ENCODE peak calls at places on chromosomes 16 and 17, in six cellular contexts. One of them, this sample, is unnamed.

GRCh38 chr16:12392585-12393089 is 411.1 kb downstream of the CPPED1 start:
- DNase-seq in cardiac fibroblast: no peak
- DNase-seq in ovary: no peak
- DNase-seq in Peyer's patch: no peak
- DNase-seq in kidney epithelial cell: no peak
- DNase-seq in mesendoderm: no peak
- DNase-seq in this sample: no peak

GRCh38 chr17:61716225-61716829 is 125.3 kb upstream of the NACA2 start:
- DNase-seq in cardiac fibroblast: no peak
- DNase-seq in ovary: no peak
- DNase-seq in Peyer's patch: no peak
- DNase-seq in kidney epithelial cell: no peak
- DNase-seq in mesendoderm: no peak
- DNase-seq in this sample: no peak

GRCh38 chr17:79036609-79037008 is 12.6 kb downstream of the C1QTNF1 start:
- DNase-seq in cardiac fibroblast: peak; percentile 95
- DNase-seq in ovary: no peak
- DNase-seq in Peyer's patch: no peak
- DNase-seq in kidney epithelial cell: peak; percentile 73
- DNase-seq in mesendoderm: no peak
- DNase-seq in this sample: peak; percentile 84

GRCh38 chr17:75476274-75476673 is 19.8 kb downstream of the TMEM94 start:
- DNase-seq in cardiac fibroblast: peak; percentile 66
- DNase-seq in ovary: peak; percentile 59
- DNase-seq in Peyer's patch: no peak
- DNase-seq in kidney epithelial cell: no peak
- DNase-seq in mesendoderm: no peak
- DNase-seq in this sample: no peak

GRCh38 chr16:22633280-22633679 is 122.6 kb downstream of the NPIPB5 start:
- DNase-seq in cardiac fibroblast: no peak
- DNase-seq in ovary: no peak
- DNase-seq in Peyer's patch: no peak
- DNase-seq in kidney epithelial cell: no peak
- DNase-seq in mesendoderm: peak; percentile 32
- DNase-seq in this sample: no peak

GRCh38 chr16:86595983-86596605 is 17.7 kb downstream of the FOXL1 start:
- DNase-seq in cardiac fibroblast: no peak
- DNase-seq in ovary: no peak
- DNase-seq in Peyer's patch: no peak
- DNase-seq in kidney epithelial cell: no peak
- DNase-seq in mesendoderm: no peak
- DNase-seq in this sample: no peak

GRCh38 chr16:46562979-46563378 is 58.2 kb downstream of the SHCBP1 start:
- DNase-seq in cardiac fibroblast: no peak
- DNase-seq in ovary: no peak
- DNase-seq in Peyer's patch: no peak
- DNase-seq in kidney epithelial cell: no peak
- DNase-seq in mesendoderm: no peak
- DNase-seq in this sample: no peak

GRCh38 chr17:50093807-50094206 is 1.3 kb upstream of the PDK2 start:
- DNase-seq in cardiac fibroblast: no peak
- DNase-seq in ovary: no peak
- DNase-seq in Peyer's patch: no peak
- DNase-seq in kidney epithelial cell: no peak
- DNase-seq in mesendoderm: no peak
- DNase-seq in this sample: no peak

GRCh38 chr16:619476-620100 is 11.2 kb upstream of the WFIKKN1 start:
- DNase-seq in cardiac fibroblast: no peak
- DNase-seq in ovary: no peak
- DNase-seq in Peyer's patch: no peak
- DNase-seq in kidney epithelial cell: no peak
- DNase-seq in mesendoderm: no peak
- DNase-seq in this sample: no peak

GRCh38 chr17:65558683-65559311 is 2.7 kb downstream of the AXIN2 start:
- DNase-seq in cardiac fibroblast: no peak
- DNase-seq in ovary: no peak
- DNase-seq in Peyer's patch: no peak
- DNase-seq in kidney epithelial cell: no peak
- DNase-seq in mesendoderm: peak; percentile 73
- DNase-seq in this sample: no peak
- H3K4me3 ChIP-seq in cardiac fibroblast: peak overlapping the region; percentile 76
- H3K4me3 ChIP-seq in ovary: peak overlapping the region; percentile 86
- H3K4me3 ChIP-seq in Peyer's patch: peak overlapping the region; percentile 97
- H3K4me3 ChIP-seq in kidney epithelial cell: peak overlapping the region; percentile 78
- H3K4me3 ChIP-seq in mesendoderm: peak overlapping the region; percentile 74
- H3K4me3 ChIP-seq in this sample: peak overlapping the region; percentile 66

GRCh38 chr17:1031711-1032110 is 34.8 kb downstream of the TIMM22 start:
- DNase-seq in cardiac fibroblast: peak; percentile 70
- DNase-seq in ovary: peak; percentile 87
- DNase-seq in Peyer's patch: no peak
- DNase-seq in kidney epithelial cell: no peak
- DNase-seq in mesendoderm: peak; percentile 71
- DNase-seq in this sample: no peak
- H3K4me3 ChIP-seq in cardiac fibroblast: no peak overlapping the region
- H3K4me3 ChIP-seq in ovary: peak overlapping the region; percentile 27
- H3K4me3 ChIP-seq in Peyer's patch: peak overlapping the region; percentile 53
- H3K4me3 ChIP-seq in kidney epithelial cell: no peak overlapping the region
- H3K4me3 ChIP-seq in mesendoderm: no peak overlapping the region
- H3K4me3 ChIP-seq in this sample: no peak overlapping the region

DNA sequence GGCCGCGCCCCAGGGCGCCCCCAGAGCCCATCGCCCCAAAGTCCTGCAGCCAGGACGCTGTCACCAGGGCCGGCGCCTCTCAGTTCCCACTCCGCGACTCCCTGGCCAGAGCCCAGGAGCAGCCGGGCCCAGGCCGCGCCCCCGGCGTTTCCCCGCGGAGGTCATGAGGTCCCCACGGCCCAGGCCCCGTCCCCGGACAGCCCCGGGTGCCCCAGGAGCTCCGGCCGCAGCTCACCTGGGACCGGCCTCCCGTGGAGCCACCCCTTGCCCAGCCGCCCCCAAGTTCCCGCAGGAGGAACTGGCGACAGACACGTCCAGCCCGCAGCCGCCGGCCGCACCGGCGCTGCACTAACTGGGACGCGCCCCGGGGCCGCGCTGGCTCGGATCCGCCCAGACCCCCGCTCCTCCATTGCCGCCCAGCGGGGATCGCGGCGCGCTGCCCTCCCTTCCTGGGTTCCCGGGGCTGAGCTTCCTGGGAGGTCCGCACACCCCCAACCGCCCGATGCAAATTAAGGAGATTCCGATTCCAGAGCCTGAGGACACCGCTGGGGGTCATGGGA is 9.7 kb downstream of the AHSP start:
- DNase-seq in cardiac fibroblast: no peak
- DNase-seq in ovary: no peak
- DNase-seq in Peyer's patch: no peak
- DNase-seq in kidney epithelial cell: no peak
- DNase-seq in mesendoderm: peak; percentile 6
- DNase-seq in this sample: no peak
- H3K4me3 ChIP-seq in cardiac fibroblast: no peak overlapping the region
- H3K4me3 ChIP-seq in ovary: no peak overlapping the region
- H3K4me3 ChIP-seq in Peyer's patch: peak overlapping the region; percentile 51
- H3K4me3 ChIP-seq in kidney epithelial cell: peak overlapping the region; percentile 14
- H3K4me3 ChIP-seq in mesendoderm: no peak overlapping the region
- H3K4me3 ChIP-seq in this sample: peak overlapping the region; percentile 12

GRCh38 chr17:76734080-76734840 is 2.9 kb downstream of the SRSF2 start:
- DNase-seq in cardiac fibroblast: peak; percentile 54
- DNase-seq in ovary: no peak
- DNase-seq in Peyer's patch: no peak
- DNase-seq in kidney epithelial cell: no peak
- DNase-seq in mesendoderm: no peak
- DNase-seq in this sample: no peak
- H3K4me3 ChIP-seq in cardiac fibroblast: peak overlapping the region; percentile 98
- H3K4me3 ChIP-seq in ovary: no peak overlapping the region
- H3K4me3 ChIP-seq in Peyer's patch: peak overlapping the region; percentile 97
- H3K4me3 ChIP-seq in kidney epithelial cell: peak overlapping the region; percentile 95
- H3K4me3 ChIP-seq in mesendoderm: no peak overlapping the region
- H3K4me3 ChIP-seq in this sample: peak overlapping the region; percentile 45